ENCODE peak calls at places on chromosomes 5 and 9, in eight cellular contexts. M is tibial nerve, G is Peyer's patch, N is body of pancreas, H is IMR-90, L is sigmoid colon, Q is neural progenitor cell, K is astrocyte. I is an unnamed sample.

GRCh38 chr9:119968837-119969707 is 599.8 kb upstream of the BRINP1 start:
- DNase-seq in H (peak), K (peak), Q (peak), M (peak), L (peak), G (peak), N (peak), I (peak)

GRCh38 chr9:32968101-32969011 is 33.1 kb downstream of the APTX start:
- DNase-seq in K (no peak), H (peak), L (no peak), Q (peak), N (peak), G (peak), M (peak), I (peak)

GRCh38 chr9:126295516-126295915 is 31.1 kb upstream of the MVB12B start:
- DNase-seq in N (no peak), K (no peak), L (no peak), M (no peak), G (no peak), Q (no peak), H (no peak), I (no peak)

GRCh38 chr9:105835721-105836120 is 141.4 kb downstream of the TMEM38B start:
- DNase-seq in N (no peak), L (no peak), M (no peak), K (no peak), Q (no peak), H (peak), G (no peak), I (no peak)

GRCh38 chr9:6928863-6929262 is 171.1 kb downstream of the KDM4C start:
- DNase-seq in G (no peak), M (no peak), H (no peak), K (no peak), Q (no peak), N (no peak), L (no peak), I (no peak)

GRCh38 chr9:132474253-132474652 is 64.2 kb downstream of the CFAP77 start:
- DNase-seq in G (no peak), Q (peak), L (no peak), N (no peak), K (no peak), H (peak), M (no peak), I (peak)

GRCh38 chr5:152532714-152533113 is 127.6 kb upstream of the NMUR2 start:
- DNase-seq in M (no peak), L (no peak), K (peak), N (no peak), G (no peak), Q (peak), H (peak), I (peak)

GRCh38 chr5:177557041-177557647 is 2.8 kb upstream of the FAM193B start:
- DNase-seq in H (no peak), L (no peak), Q (no peak), M (no peak), G (peak), K (no peak), N (no peak), I (no peak)

GRCh38 chr5:56910123-56910951 is 941 bp downstream of the SETD9 start:
- DNase-seq in H (no peak), L (peak), N (no peak), Q (peak), G (peak), M (no peak), K (peak), I (no peak)

GRCh38 chr5:34410411-34411139 is 245.6 kb upstream of the RAI14 start:
- DNase-seq in Q (peak), L (no peak), H (no peak), N (no peak), M (no peak), K (peak), G (no peak), I (no peak)

GRCh38 chr9:118609355-118610044 is 759.7 kb downstream of the BRINP1 start:
- DNase-seq in K (peak), L (no peak), H (no peak), Q (no peak), G (no peak), N (no peak), M (no peak), I (peak)

GRCh38 chr5:125370486-125370885 is 624.0 kb upstream of the ZNF608 start:
- DNase-seq in N (no peak), L (no peak), H (no peak), K (no peak), G (no peak), M (no peak), Q (no peak), I (no peak)

GRCh38 chr9:112542893-112543292 is 56.3 kb downstream of the KIAA1958 start:
- DNase-seq in M (no peak), G (no peak), N (no peak), H (no peak), L (no peak), K (no peak), Q (no peak), I (no peak)

GRCh38 chr5:140828402-140828737 is 610 bp downstream of the PCDHA6 start:
- DNase-seq in K (no peak), N (no peak), G (no peak), Q (no peak), H (no peak), M (no peak), L (no peak), I (no peak)

GRCh38 chr5:6424110-6424659 is 24.5 kb upstream of the UBE2QL1 start:
- DNase-seq in M (no peak), Q (no peak), N (no peak), H (no peak), K (no peak), G (no peak), L (no peak), I (no peak)

GRCh38 chr5:142110046-142110531 is 1.5 kb downstream of the NDFIP1 start:
- DNase-seq in M (peak), G (no peak), H (peak), L (peak), N (no peak), Q (no peak), K (peak), I (no peak)

GRCh38 chr5:91727452-91727851 is 344.3 kb upstream of the ARRDC3 start:
- DNase-seq in M (no peak), H (no peak), Q (no peak), N (no peak), L (no peak), K (no peak), G (no peak), I (no peak)

GRCh38 chr9:136646827-136647711 is 15.6 kb upstream of the EGFL7 start:
- DNase-seq in Q (no peak), N (no peak), L (no peak), M (no peak), K (no peak), G (no peak), H (no peak), I (no peak)

GRCh38 chr9:136644593-136645342 is 17.9 kb upstream of the EGFL7 start:
- DNase-seq in L (peak), M (peak), H (peak), Q (peak), N (peak), K (no peak), G (peak), I (no peak)

GRCh38 chr9:136645343-136645902 is 17.3 kb upstream of the EGFL7 start:
- DNase-seq in M (no peak), H (no peak), N (no peak), K (no peak), G (no peak), L (no peak), Q (no peak), I (no peak)

GRCh38 chr9:136644343-136644592 is 18.4 kb upstream of the EGFL7 start:
- DNase-seq in Q (no peak), H (peak), K (peak), M (no peak), N (peak), G (peak), L (peak), I (no peak)

GRCh38 chr9:136645903-136646754 is 16.6 kb upstream of the EGFL7 start:
- DNase-seq in K (no peak), G (no peak), N (peak), M (no peak), Q (peak), H (no peak), L (no peak), I (no peak)
- TF ChIP-seq CTCF in K (no peak), G (no peak), N (no peak), M (no peak), Q (peak), H (no peak), L (no peak), I (no peak)

GRCh38 chr5:149759986-149760699 is 30.0 kb downstream of the PPARGC1B start:
- DNase-seq in N (no peak), K (no peak), Q (no peak), H (no peak), L (no peak), G (no peak), M (no peak), I (no peak)
- TF ChIP-seq CTCF in N (no peak), K (no peak), Q (no peak), H (no peak), L (no peak), G (no peak), M (no peak), I (peak)

DNA sequence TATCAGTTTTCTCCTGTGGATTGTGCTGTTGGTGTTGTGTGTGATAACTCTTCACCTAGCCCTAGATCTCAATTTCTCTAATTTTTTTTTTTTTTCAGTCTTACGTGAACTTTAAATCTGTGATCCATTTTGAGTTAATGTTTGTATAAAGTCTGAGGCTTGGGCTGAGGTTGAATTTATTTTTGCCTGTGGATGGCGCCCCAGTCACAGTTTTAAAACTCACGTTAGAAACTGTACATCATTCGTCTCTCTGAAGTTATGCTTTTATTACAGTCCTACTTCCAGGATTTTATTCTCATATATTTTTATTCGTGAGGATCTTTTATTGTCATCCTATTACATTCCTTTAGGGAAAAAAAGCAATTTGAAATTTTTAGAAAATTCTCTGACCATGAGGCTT is 103.1 kb downstream of the EHMT1 start:
- DNase-seq in H (no peak), G (no peak), M (no peak), L (no peak), K (no peak), N (no peak), Q (no peak), I (no peak)
- TF ChIP-seq CTCF in H (no peak), G (no peak), M (no peak), L (no peak), K (peak), N (no peak), Q (peak), I (no peak)

GRCh38 chr9:1434082-1434481 is 383.9 kb downstream of the DMRT2 start:
- DNase-seq in K (no peak), G (no peak), N (no peak), L (no peak), M (no peak), Q (no peak), H (no peak), I (no peak)

GRCh38 chr9:1427856-1428255 is 377.7 kb downstream of the DMRT2 start:
- DNase-seq in Q (no peak), L (no peak), G (no peak), K (no peak), H (no peak), M (no peak), N (no peak), I (no peak)

DNA sequence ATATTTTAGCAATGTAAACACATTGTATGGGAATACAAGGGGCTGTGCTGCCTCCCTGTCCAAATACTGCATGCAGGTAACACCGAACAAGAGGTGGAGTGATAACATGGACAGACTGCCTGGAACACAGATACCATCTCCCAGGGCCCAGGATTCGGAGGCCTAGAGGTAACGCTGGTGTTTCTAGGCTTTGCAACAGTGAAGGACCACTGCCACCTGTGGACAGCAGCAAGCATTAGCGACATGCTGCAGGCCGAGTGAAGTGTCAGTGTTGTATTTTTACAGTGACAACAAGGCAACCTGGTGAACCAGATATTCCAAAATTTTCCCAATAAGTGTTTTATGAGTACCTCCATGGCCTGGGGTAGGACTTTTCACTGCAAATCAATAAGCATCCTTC is 379.2 kb downstream of the DMRT2 start:
- DNase-seq in G (no peak), K (no peak), M (no peak), H (no peak), Q (no peak), L (no peak), N (peak), I (no peak)
- TF ChIP-seq CTCF in G (no peak), K (no peak), M (no peak), H (no peak), Q (no peak), L (no peak), N (peak), I (no peak)

GRCh38 chr5:102678267-102679058 is 76.6 kb upstream of the PAM start:
- DNase-seq in L (no peak), M (no peak), N (no peak), Q (no peak), K (peak), G (no peak), H (peak), I (peak)

GRCh38 chr5:102681403-102681983 is 73.6 kb upstream of the PAM start:
- DNase-seq in Q (peak), G (peak), H (peak), L (peak), M (peak), N (peak), K (peak), I (peak)

DNA sequence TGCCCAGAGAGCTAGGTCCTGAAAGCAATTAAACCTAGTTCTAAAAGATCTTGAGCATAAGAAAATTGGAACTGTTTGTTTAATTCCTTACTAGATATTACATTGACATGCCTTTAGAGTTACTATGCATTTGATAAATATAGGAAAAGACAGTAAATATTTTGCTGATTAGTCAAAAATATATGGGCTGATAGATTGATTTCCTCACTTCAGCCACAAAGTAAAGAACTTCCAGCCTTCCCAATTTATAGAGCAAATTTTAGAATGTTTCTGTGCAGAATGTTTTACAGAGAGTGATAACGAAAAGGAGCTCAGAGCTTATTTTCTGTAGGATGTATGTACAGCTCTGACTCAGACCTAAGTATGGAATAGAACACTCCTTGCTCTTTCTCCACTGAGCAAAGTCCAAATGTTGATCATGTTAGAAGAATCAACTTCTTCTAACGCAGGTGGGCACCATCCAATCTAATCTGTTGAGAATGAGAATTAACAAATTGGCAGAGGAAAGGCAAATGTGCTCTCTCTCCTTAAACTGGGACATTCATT is 72.9 kb upstream of the PAM start:
- DNase-seq in Q (no peak), K (no peak), H (no peak), N (no peak), G (no peak), M (no peak), L (no peak), I (no peak)
- TF ChIP-seq CTCF in Q (no peak), K (no peak), H (no peak), N (no peak), G (no peak), M (no peak), L (no peak), I (no peak)

GRCh38 chr5:176410486-176411180 is 5.7 kb downstream of the CLTB start:
- DNase-seq in H (no peak), N (no peak), K (no peak), M (no peak), L (no peak), Q (no peak), G (peak), I (no peak)
- TF ChIP-seq CTCF in H (no peak), N (no peak), K (no peak), M (no peak), L (no peak), Q (no peak), G (no peak), I (no peak)